ENCODE peak calls at places on chromosome 11, in nine cellular contexts. One of them, this sample, is unnamed.

GRCh38 chr11:86245369-86246292 is 1.1 kb downstream of the EED start:
- DNase-seq in OCI-LY7: peak; percentile 14
- DNase-seq in esophagus muscularis mucosa: peak; percentile 92
- DNase-seq in ovary: no peak
- DNase-seq in upper lobe of left lung: peak; percentile 20
- DNase-seq in IMR-90: peak; percentile 6
- DNase-seq in endodermal cell: peak; percentile 72
- DNase-seq in K562: no peak
- DNase-seq in psoas muscle: no peak
- DNase-seq in this sample: peak; percentile 5

GRCh38 chr11:16280256-16280682 is 76.1 kb downstream of the SOX6 start:
- DNase-seq in OCI-LY7: no peak
- DNase-seq in esophagus muscularis mucosa: no peak
- DNase-seq in ovary: no peak
- DNase-seq in upper lobe of left lung: no peak
- DNase-seq in IMR-90: no peak
- DNase-seq in endodermal cell: no peak
- DNase-seq in K562: peak; percentile 61
- DNase-seq in psoas muscle: peak; percentile 14
- DNase-seq in this sample: no peak

GRCh38 chr11:68373810-68374501 is 61.6 kb downstream of the LRP5 start:
- DNase-seq in OCI-LY7: no peak
- DNase-seq in esophagus muscularis mucosa: no peak
- DNase-seq in ovary: peak; percentile 31
- DNase-seq in upper lobe of left lung: peak; percentile 80
- DNase-seq in IMR-90: peak; percentile 15
- DNase-seq in endodermal cell: no peak
- DNase-seq in K562: no peak
- DNase-seq in psoas muscle: peak; percentile 53
- DNase-seq in this sample: no peak

GRCh38 chr11:36240178-36240577 is 49.0 kb downstream of the COMMD9 start:
- DNase-seq in OCI-LY7: no peak
- DNase-seq in esophagus muscularis mucosa: no peak
- DNase-seq in ovary: no peak
- DNase-seq in upper lobe of left lung: no peak
- DNase-seq in IMR-90: peak; percentile 15
- DNase-seq in endodermal cell: no peak
- DNase-seq in K562: no peak
- DNase-seq in psoas muscle: no peak
- DNase-seq in this sample: no peak

GRCh38 chr11:76185931-76186401 is 20.3 kb downstream of the WNT11 start:
- DNase-seq in OCI-LY7: no peak
- DNase-seq in esophagus muscularis mucosa: no peak
- DNase-seq in ovary: peak; percentile 90
- DNase-seq in upper lobe of left lung: no peak
- DNase-seq in IMR-90: no peak
- DNase-seq in endodermal cell: no peak
- DNase-seq in K562: no peak
- DNase-seq in psoas muscle: peak; percentile 86
- DNase-seq in this sample: no peak

GRCh38 chr11:45238724-45239123 is 47.4 kb downstream of the SYT13 start:
- DNase-seq in OCI-LY7: no peak
- DNase-seq in esophagus muscularis mucosa: no peak
- DNase-seq in ovary: no peak
- DNase-seq in upper lobe of left lung: no peak
- DNase-seq in IMR-90: peak; percentile 84
- DNase-seq in endodermal cell: no peak
- DNase-seq in K562: no peak
- DNase-seq in psoas muscle: no peak
- DNase-seq in this sample: no peak

GRCh38 chr11:11982461-11982860 is 26.0 kb downstream of the DKK3 start:
- DNase-seq in OCI-LY7: no peak
- DNase-seq in esophagus muscularis mucosa: no peak
- DNase-seq in ovary: no peak
- DNase-seq in upper lobe of left lung: peak; percentile 67
- DNase-seq in IMR-90: no peak
- DNase-seq in endodermal cell: no peak
- DNase-seq in K562: no peak
- DNase-seq in psoas muscle: no peak
- DNase-seq in this sample: no peak

GRCh38 chr11:121067453-121067852 is 33.6 kb upstream of the TECTA start:
- DNase-seq in OCI-LY7: no peak
- DNase-seq in esophagus muscularis mucosa: no peak
- DNase-seq in ovary: no peak
- DNase-seq in upper lobe of left lung: no peak
- DNase-seq in IMR-90: peak; percentile 70
- DNase-seq in endodermal cell: no peak
- DNase-seq in K562: no peak
- DNase-seq in psoas muscle: no peak
- DNase-seq in this sample: no peak

GRCh38 chr11:1870326-1870696 is 17.4 kb downstream of the LSP1 start:
- DNase-seq in OCI-LY7: no peak
- DNase-seq in esophagus muscularis mucosa: no peak
- DNase-seq in ovary: no peak
- DNase-seq in upper lobe of left lung: peak; percentile 66
- DNase-seq in IMR-90: no peak
- DNase-seq in endodermal cell: no peak
- DNase-seq in K562: no peak
- DNase-seq in psoas muscle: no peak
- DNase-seq in this sample: no peak

DNA sequence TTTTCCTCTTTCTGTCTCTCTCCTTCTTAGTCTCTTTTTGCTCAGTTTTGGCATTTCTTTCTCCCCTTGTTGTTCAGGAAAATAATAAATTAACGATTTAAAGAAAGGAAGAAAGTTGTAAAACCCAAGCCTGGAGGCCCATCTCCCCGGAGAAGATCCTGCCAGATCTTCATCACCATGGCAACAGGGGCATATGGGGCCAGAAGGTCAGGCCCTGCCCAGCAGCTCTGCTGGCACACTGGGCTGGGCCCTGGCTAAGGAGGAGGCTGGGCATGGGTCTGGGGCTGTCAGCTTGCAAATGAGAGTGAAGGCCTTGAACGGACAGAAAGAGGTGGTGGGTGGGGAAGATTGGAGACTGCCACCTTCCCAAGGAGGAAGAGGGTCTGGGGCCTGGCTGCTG is 2.8 kb downstream of the LRRC10B start:
- DNase-seq in OCI-LY7: no peak
- DNase-seq in esophagus muscularis mucosa: no peak
- DNase-seq in ovary: no peak
- DNase-seq in upper lobe of left lung: no peak
- DNase-seq in IMR-90: no peak
- DNase-seq in endodermal cell: no peak
- DNase-seq in K562: no peak
- DNase-seq in psoas muscle: no peak
- DNase-seq in this sample: no peak
- H3K27ac ChIP-seq in OCI-LY7: no peak overlapping the region
- H3K27ac ChIP-seq in esophagus muscularis mucosa: no peak overlapping the region
- H3K27ac ChIP-seq in ovary: no peak overlapping the region
- H3K27ac ChIP-seq in upper lobe of left lung: no peak overlapping the region
- H3K27ac ChIP-seq in IMR-90: no peak overlapping the region
- H3K27ac ChIP-seq in endodermal cell: no peak overlapping the region
- H3K27ac ChIP-seq in K562: no peak overlapping the region
- H3K27ac ChIP-seq in psoas muscle: no peak overlapping the region
- H3K27ac ChIP-seq in this sample: no peak overlapping the region

DNA sequence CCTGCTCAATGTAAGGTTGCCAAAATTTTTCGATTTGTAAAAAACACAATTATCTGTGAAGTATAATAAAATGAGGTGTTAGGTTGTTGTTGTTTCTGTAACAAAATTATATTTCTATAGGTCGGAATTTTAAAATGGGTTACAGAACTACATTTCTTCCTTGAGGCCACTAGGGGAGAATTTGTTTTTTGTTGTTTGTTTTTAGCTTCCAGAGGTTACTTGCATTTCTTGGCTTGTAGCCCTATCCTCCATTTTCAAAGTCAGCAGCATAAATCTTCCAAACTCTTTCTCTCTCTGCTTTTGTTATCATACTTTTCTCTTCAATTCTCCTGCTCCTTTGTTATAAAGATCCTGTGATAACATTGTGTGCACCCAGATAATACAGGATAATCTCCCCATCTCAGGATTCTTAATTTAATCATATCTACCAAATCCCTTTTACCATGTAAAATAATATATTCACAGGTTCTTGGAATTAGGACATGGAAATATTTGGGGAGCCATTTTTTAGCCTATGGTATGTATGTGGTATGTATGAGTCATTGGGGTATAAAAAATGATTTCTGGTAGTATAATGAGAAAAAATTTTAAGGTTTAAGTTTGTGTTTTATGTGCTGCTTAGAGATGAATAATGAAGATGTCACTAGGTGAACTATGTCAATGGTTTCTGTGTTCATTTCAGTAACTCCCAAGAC is 9.4 kb upstream of the PATL1 start:
- DNase-seq in OCI-LY7: no peak
- DNase-seq in esophagus muscularis mucosa: no peak
- DNase-seq in ovary: no peak
- DNase-seq in upper lobe of left lung: no peak
- DNase-seq in IMR-90: no peak
- DNase-seq in endodermal cell: no peak
- DNase-seq in K562: no peak
- DNase-seq in psoas muscle: no peak
- DNase-seq in this sample: no peak
- TF ChIP-seq CTCF in OCI-LY7: peak; percentile 35
- TF ChIP-seq CTCF in esophagus muscularis mucosa: no peak
- TF ChIP-seq CTCF in ovary: no peak
- TF ChIP-seq CTCF in upper lobe of left lung: no peak
- TF ChIP-seq CTCF in IMR-90: no peak
- TF ChIP-seq CTCF in endodermal cell: peak; percentile 34
- TF ChIP-seq CTCF in K562: no peak
- TF ChIP-seq CTCF in psoas muscle: no peak
- TF ChIP-seq CTCF in this sample: no peak

DNA sequence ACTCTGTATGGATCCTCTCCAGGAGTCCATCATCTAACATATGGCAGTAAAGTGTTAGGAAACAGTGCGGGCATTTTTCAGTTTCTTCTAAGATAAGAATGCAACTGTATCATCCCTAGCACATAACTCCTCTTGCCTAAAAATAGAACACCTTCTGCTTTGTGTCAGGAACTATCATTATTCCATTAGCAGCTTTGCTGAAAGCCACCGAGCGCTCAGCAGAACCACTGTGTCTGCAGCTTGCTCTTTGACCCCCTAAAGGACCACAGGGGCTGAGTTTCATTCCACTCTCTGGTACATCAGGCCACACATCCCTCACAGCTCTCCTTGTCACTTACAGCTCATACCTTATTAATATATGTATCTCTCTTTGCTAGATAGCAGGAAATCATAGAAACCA is 360.3 kb downstream of the KCNA4 start:
- DNase-seq in OCI-LY7: no peak
- DNase-seq in esophagus muscularis mucosa: no peak
- DNase-seq in ovary: no peak
- DNase-seq in upper lobe of left lung: no peak
- DNase-seq in IMR-90: no peak
- DNase-seq in endodermal cell: no peak
- DNase-seq in K562: no peak
- DNase-seq in psoas muscle: no peak
- DNase-seq in this sample: no peak
- H3K9me3 ChIP-seq in OCI-LY7: no peaks in the 10 kb centered on the region
- H3K9me3 ChIP-seq in esophagus muscularis mucosa: no peaks in the 10 kb centered on the region
- H3K9me3 ChIP-seq in ovary: no peaks in the 10 kb centered on the region
- H3K9me3 ChIP-seq in upper lobe of left lung: no peaks in the 10 kb centered on the region
- H3K9me3 ChIP-seq in IMR-90: no peaks in the 10 kb centered on the region
- H3K9me3 ChIP-seq in endodermal cell: no peaks in the 10 kb centered on the region
- H3K9me3 ChIP-seq in K562: no peaks in the 10 kb centered on the region
- H3K9me3 ChIP-seq in psoas muscle: no peaks in the 10 kb centered on the region
- H3K9me3 ChIP-seq in this sample: peaks cover 6% of the 10 kb centered on the region

GRCh38 chr11:10397226-10397987 is 57.7 kb upstream of the AMPD3 start:
- DNase-seq in OCI-LY7: no peak
- DNase-seq in esophagus muscularis mucosa: no peak
- DNase-seq in ovary: no peak
- DNase-seq in upper lobe of left lung: no peak
- DNase-seq in IMR-90: peak; percentile 41
- DNase-seq in endodermal cell: peak; percentile 27
- DNase-seq in K562: no peak
- DNase-seq in psoas muscle: no peak
- DNase-seq in this sample: no peak
- H3K27ac ChIP-seq in OCI-LY7: no peak overlapping the region
- H3K27ac ChIP-seq in esophagus muscularis mucosa: no peak overlapping the region
- H3K27ac ChIP-seq in ovary: no peak overlapping the region
- H3K27ac ChIP-seq in upper lobe of left lung: no peak overlapping the region
- H3K27ac ChIP-seq in IMR-90: no peak overlapping the region
- H3K27ac ChIP-seq in endodermal cell: no peak overlapping the region
- H3K27ac ChIP-seq in K562: no peak overlapping the region
- H3K27ac ChIP-seq in psoas muscle: no peak overlapping the region
- H3K27ac ChIP-seq in this sample: no peak overlapping the region

DNA sequence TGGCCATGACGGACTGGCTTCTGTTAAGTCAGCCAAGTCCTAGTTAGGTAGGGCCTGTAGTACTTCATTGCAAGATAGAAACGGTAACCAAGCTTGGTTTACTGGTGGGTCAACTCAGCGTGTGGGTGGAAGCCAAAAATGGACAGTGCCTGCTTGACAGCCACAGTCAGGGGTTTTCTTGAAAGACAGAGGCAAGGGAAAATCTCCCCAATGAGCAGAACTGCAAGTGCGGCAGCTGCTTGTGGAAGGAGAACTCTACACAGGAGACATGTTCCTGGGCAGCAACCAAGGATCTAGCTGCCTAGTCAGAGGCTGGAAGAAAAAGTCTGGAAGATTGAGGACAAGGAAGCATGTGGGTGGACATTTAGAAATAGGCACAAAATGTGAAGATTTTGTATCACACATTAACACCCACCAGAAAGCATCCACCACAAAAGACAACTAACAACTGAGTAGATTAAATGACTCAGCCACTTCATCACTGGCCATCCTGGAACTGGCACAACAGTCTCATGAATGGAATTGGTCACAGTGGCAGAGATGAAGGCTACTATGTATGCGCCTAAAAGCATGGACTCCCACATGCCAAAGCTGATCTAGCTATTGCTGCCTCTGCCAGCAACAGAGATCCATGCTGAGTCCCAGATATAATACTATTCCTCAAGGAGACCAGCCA is 40.9 kb upstream of the SCUBE2 start:
- DNase-seq in OCI-LY7: no peak
- DNase-seq in esophagus muscularis mucosa: no peak
- DNase-seq in ovary: no peak
- DNase-seq in upper lobe of left lung: no peak
- DNase-seq in IMR-90: no peak
- DNase-seq in endodermal cell: no peak
- DNase-seq in K562: no peak
- DNase-seq in psoas muscle: no peak
- DNase-seq in this sample: no peak
- TF ChIP-seq CTCF in OCI-LY7: no peak
- TF ChIP-seq CTCF in esophagus muscularis mucosa: no peak
- TF ChIP-seq CTCF in ovary: no peak
- TF ChIP-seq CTCF in upper lobe of left lung: no peak
- TF ChIP-seq CTCF in IMR-90: no peak
- TF ChIP-seq CTCF in endodermal cell: peak; percentile 51
- TF ChIP-seq CTCF in K562: no peak
- TF ChIP-seq CTCF in psoas muscle: no peak
- TF ChIP-seq CTCF in this sample: no peak